ENCODE peak calls at places on chromosome 18, in four cellular contexts. P, H, I and Z are unnamed samples.

GRCh38 chr18:47260138-47260923 is 8.9 kb upstream of the SKOR2 start:
- DNase-seq in I (peak), H (no peak), P (no peak), Z (no peak)

GRCh38 chr18:23992941-23993280 is 21.6 kb upstream of the TTC39C start:
- DNase-seq in I (no peak), P (no peak), H (no peak), Z (no peak)

GRCh38 chr18:68769423-68769822 is 28.5 kb upstream of the CCDC102B start:
- DNase-seq in P (no peak), I (no peak), H (no peak), Z (no peak)

GRCh38 chr18:45137089-45137423 is 456.4 kb downstream of the SETBP1 start:
- DNase-seq in I (no peak), P (no peak), H (no peak), Z (no peak)

GRCh38 chr18:10051877-10052631 is 138.2 kb downstream of the VAPA start:
- DNase-seq in P (peak), H (no peak), I (no peak), Z (no peak)

GRCh38 chr18:78789850-78790249 is 189.8 kb upstream of the SALL3 start:
- DNase-seq in P (no peak), H (no peak), I (no peak), Z (no peak)

GRCh38 chr18:37673196-37673595 is 107.6 kb upstream of the CELF4 start:
- DNase-seq in I (no peak), P (no peak), H (no peak), Z (no peak)

GRCh38 chr18:8261651-8262091 is 347.6 kb upstream of the RAB12 start:
- DNase-seq in H (no peak), P (no peak), I (no peak), Z (no peak)

GRCh38 chr18:3623769-3624545 is 174.0 kb downstream of the TGIF1 start:
- DNase-seq in I (no peak), P (peak), H (no peak), Z (no peak)

GRCh38 chr18:14768241-14768640 is 20.3 kb downstream of the ANKRD30B start:
- DNase-seq in H (no peak), P (no peak), I (no peak), Z (no peak)

GRCh38 chr18:2494921-2495320 is 76.4 kb downstream of the METTL4 start:
- DNase-seq in H (no peak), P (no peak), I (no peak), Z (no peak)

GRCh38 chr18:28036481-28036880 is 140.4 kb downstream of the CDH2 start:
- DNase-seq in P (no peak), I (no peak), H (no peak), Z (no peak)

GRCh38 chr18:77111449-77112160 is 21.0 kb downstream of the MBP start:
- DNase-seq in H (no peak), I (no peak), P (no peak), Z (no peak)

GRCh38 chr18:33755918-33756590 is 178.0 kb downstream of the ASXL3 start:
- DNase-seq in P (peak), I (no peak), H (no peak), Z (no peak)

GRCh38 chr18:56451188-56451587 is 187.2 kb downstream of the TXNL1 start:
- DNase-seq in P (no peak), I (no peak), H (no peak), Z (no peak)

GRCh38 chr18:70243131-70243530 is 37.6 kb upstream of the RTTN start:
- DNase-seq in H (no peak), P (no peak), I (no peak), Z (no peak)

GRCh38 chr18:44568986-44569385 is 111.7 kb upstream of the SETBP1 start:
- DNase-seq in P (no peak), I (no peak), H (no peak), Z (no peak)